ENCODE peak calls at places on chromosomes 5 and 9, in seven cellular contexts. One of them, this sample, is unnamed.

GRCh38 chr9:129071526-129072131 is 9.3 kb upstream of the DOLPP1 start:
- DNase-seq in OCI-LY7: peak; percentile 8
- DNase-seq in cardiac fibroblast: no peak
- DNase-seq in progenitor cell of endocrine pancreas: no peak
- DNase-seq in nephron progenitor cell: no peak
- DNase-seq in SK-N-SH: no peak
- DNase-seq in IMR-90: no peak
- DNase-seq in this sample: no peak

GRCh38 chr9:119005162-119005561 is 364.1 kb downstream of the BRINP1 start:
- DNase-seq in OCI-LY7: no peak
- DNase-seq in cardiac fibroblast: no peak
- DNase-seq in progenitor cell of endocrine pancreas: no peak
- DNase-seq in nephron progenitor cell: no peak
- DNase-seq in SK-N-SH: no peak
- DNase-seq in IMR-90: no peak
- DNase-seq in this sample: no peak

GRCh38 chr5:1744393-1745189 is 55.0 kb downstream of the MRPL36 start:
- DNase-seq in OCI-LY7: no peak
- DNase-seq in cardiac fibroblast: no peak
- DNase-seq in progenitor cell of endocrine pancreas: no peak
- DNase-seq in nephron progenitor cell: no peak
- DNase-seq in SK-N-SH: no peak
- DNase-seq in IMR-90: no peak
- DNase-seq in this sample: no peak

GRCh38 chr9:278651-279050 is 64.0 kb downstream of the DOCK8 start:
- DNase-seq in OCI-LY7: no peak
- DNase-seq in cardiac fibroblast: no peak
- DNase-seq in progenitor cell of endocrine pancreas: no peak
- DNase-seq in nephron progenitor cell: no peak
- DNase-seq in SK-N-SH: no peak
- DNase-seq in IMR-90: no peak
- DNase-seq in this sample: peak; percentile 22

GRCh38 chr5:41509399-41510175 is 814 bp downstream of the PLCXD3 start:
- DNase-seq in OCI-LY7: no peak
- DNase-seq in cardiac fibroblast: no peak
- DNase-seq in progenitor cell of endocrine pancreas: no peak
- DNase-seq in nephron progenitor cell: peak; percentile 7
- DNase-seq in SK-N-SH: peak; percentile 53
- DNase-seq in IMR-90: no peak
- DNase-seq in this sample: no peak

GRCh38 chr9:12774861-12775367 is at the start of gene LURAP1L:
- DNase-seq in OCI-LY7: no peak
- DNase-seq in cardiac fibroblast: peak; percentile 83
- DNase-seq in progenitor cell of endocrine pancreas: no peak
- DNase-seq in nephron progenitor cell: peak; percentile 26
- DNase-seq in SK-N-SH: peak; percentile 54
- DNase-seq in IMR-90: peak; percentile 83
- DNase-seq in this sample: peak; percentile 21

GRCh38 chr9:692636-693459 is 148.6 kb upstream of the DMRT1 start:
- DNase-seq in OCI-LY7: peak; percentile 21
- DNase-seq in cardiac fibroblast: no peak
- DNase-seq in progenitor cell of endocrine pancreas: no peak
- DNase-seq in nephron progenitor cell: no peak
- DNase-seq in SK-N-SH: no peak
- DNase-seq in IMR-90: no peak
- DNase-seq in this sample: no peak

GRCh38 chr5:69129413-69129812 is 35.6 kb downstream of the SLC30A5 start:
- DNase-seq in OCI-LY7: no peak
- DNase-seq in cardiac fibroblast: peak; percentile 70
- DNase-seq in progenitor cell of endocrine pancreas: no peak
- DNase-seq in nephron progenitor cell: no peak
- DNase-seq in SK-N-SH: no peak
- DNase-seq in IMR-90: peak; percentile 95
- DNase-seq in this sample: no peak

GRCh38 chr5:16891043-16891442 is 45.0 kb downstream of the MYO10 start:
- DNase-seq in OCI-LY7: no peak
- DNase-seq in cardiac fibroblast: no peak
- DNase-seq in progenitor cell of endocrine pancreas: no peak
- DNase-seq in nephron progenitor cell: no peak
- DNase-seq in SK-N-SH: no peak
- DNase-seq in IMR-90: no peak
- DNase-seq in this sample: no peak

GRCh38 chr9:114296338-114296737 is 26.6 kb upstream of the ORM1 start:
- DNase-seq in OCI-LY7: no peak
- DNase-seq in cardiac fibroblast: no peak
- DNase-seq in progenitor cell of endocrine pancreas: no peak
- DNase-seq in nephron progenitor cell: no peak
- DNase-seq in SK-N-SH: no peak
- DNase-seq in IMR-90: no peak
- DNase-seq in this sample: no peak

GRCh38 chr9:89923961-89924504 is 319.2 kb downstream of the GADD45G start:
- DNase-seq in OCI-LY7: peak; percentile 3
- DNase-seq in cardiac fibroblast: no peak
- DNase-seq in progenitor cell of endocrine pancreas: no peak
- DNase-seq in nephron progenitor cell: peak; percentile 39
- DNase-seq in SK-N-SH: no peak
- DNase-seq in IMR-90: no peak
- DNase-seq in this sample: no peak

GRCh38 chr5:145587308-145588071 is 247.7 kb downstream of the PRELID2 start:
- DNase-seq in OCI-LY7: no peak
- DNase-seq in cardiac fibroblast: peak; percentile 73
- DNase-seq in progenitor cell of endocrine pancreas: no peak
- DNase-seq in nephron progenitor cell: no peak
- DNase-seq in SK-N-SH: no peak
- DNase-seq in IMR-90: peak; percentile 93
- DNase-seq in this sample: no peak

GRCh38 chr9:21813575-21814473 is 11.4 kb downstream of the MTAP start:
- DNase-seq in OCI-LY7: peak; percentile 85
- DNase-seq in cardiac fibroblast: peak; percentile 89
- DNase-seq in progenitor cell of endocrine pancreas: no peak
- DNase-seq in nephron progenitor cell: peak; percentile 45
- DNase-seq in SK-N-SH: peak; percentile 52
- DNase-seq in IMR-90: peak; percentile 86
- DNase-seq in this sample: peak; percentile 56

DNA sequence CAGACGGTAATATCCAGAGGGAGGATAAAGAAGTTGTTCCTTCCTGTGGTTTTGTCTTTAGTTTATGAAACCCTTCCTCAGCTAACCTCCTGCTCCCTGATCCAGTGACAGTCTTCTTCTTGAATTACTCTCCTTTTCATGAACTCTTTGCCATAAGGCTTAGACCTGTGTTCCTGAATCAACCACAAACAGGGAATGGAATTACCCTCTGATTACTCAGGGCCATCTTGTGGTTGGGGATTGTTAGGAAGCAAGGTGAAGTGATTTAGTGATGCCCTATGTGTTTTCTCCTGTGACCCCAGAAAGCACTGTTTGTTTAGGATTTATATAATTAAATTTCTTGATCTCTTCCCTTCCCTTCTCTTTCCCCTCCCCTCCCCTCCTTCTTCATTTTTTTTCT is 409.1 kb downstream of the TAF11L14 start:
- DNase-seq in OCI-LY7: no peak
- DNase-seq in cardiac fibroblast: no peak
- DNase-seq in progenitor cell of endocrine pancreas: no peak
- DNase-seq in nephron progenitor cell: no peak
- DNase-seq in SK-N-SH: no peak
- DNase-seq in IMR-90: no peak
- DNase-seq in this sample: no peak
- TF ChIP-seq CTCF in OCI-LY7: no peak
- TF ChIP-seq CTCF in cardiac fibroblast: no peak
- TF ChIP-seq CTCF in progenitor cell of endocrine pancreas: no peak
- TF ChIP-seq CTCF in nephron progenitor cell: no peak
- TF ChIP-seq CTCF in SK-N-SH: no peak
- TF ChIP-seq CTCF in IMR-90: no peak
- TF ChIP-seq CTCF in this sample: no peak

GRCh38 chr5:163566678-163567077 is 61.3 kb downstream of the MAT2B start:
- DNase-seq in OCI-LY7: no peak
- DNase-seq in cardiac fibroblast: no peak
- DNase-seq in progenitor cell of endocrine pancreas: no peak
- DNase-seq in nephron progenitor cell: no peak
- DNase-seq in SK-N-SH: no peak
- DNase-seq in IMR-90: no peak
- DNase-seq in this sample: no peak

GRCh38 chr5:163571755-163572154 is 66.3 kb downstream of the MAT2B start:
- DNase-seq in OCI-LY7: no peak
- DNase-seq in cardiac fibroblast: peak; percentile 88
- DNase-seq in progenitor cell of endocrine pancreas: no peak
- DNase-seq in nephron progenitor cell: no peak
- DNase-seq in SK-N-SH: peak; percentile 26
- DNase-seq in IMR-90: peak; percentile 97
- DNase-seq in this sample: no peak

GRCh38 chr5:163567811-163568210 is 62.4 kb downstream of the MAT2B start:
- DNase-seq in OCI-LY7: no peak
- DNase-seq in cardiac fibroblast: no peak
- DNase-seq in progenitor cell of endocrine pancreas: no peak
- DNase-seq in nephron progenitor cell: no peak
- DNase-seq in SK-N-SH: no peak
- DNase-seq in IMR-90: no peak
- DNase-seq in this sample: no peak

GRCh38 chr5:163565931-163566608 is 60.7 kb downstream of the MAT2B start:
- DNase-seq in OCI-LY7: no peak
- DNase-seq in cardiac fibroblast: peak; percentile 42
- DNase-seq in progenitor cell of endocrine pancreas: peak; percentile 26
- DNase-seq in nephron progenitor cell: peak; percentile 43
- DNase-seq in SK-N-SH: no peak
- DNase-seq in IMR-90: peak; percentile 36
- DNase-seq in this sample: peak; percentile 21

GRCh38 chr5:163569284-163569683 is 63.9 kb downstream of the MAT2B start:
- DNase-seq in OCI-LY7: no peak
- DNase-seq in cardiac fibroblast: peak; percentile 34
- DNase-seq in progenitor cell of endocrine pancreas: no peak
- DNase-seq in nephron progenitor cell: no peak
- DNase-seq in SK-N-SH: peak; percentile 51
- DNase-seq in IMR-90: peak; percentile 73
- DNase-seq in this sample: no peak
- TF ChIP-seq CTCF in OCI-LY7: peak; percentile 26
- TF ChIP-seq CTCF in cardiac fibroblast: no peak
- TF ChIP-seq CTCF in progenitor cell of endocrine pancreas: peak; percentile 40
- TF ChIP-seq CTCF in nephron progenitor cell: no peak
- TF ChIP-seq CTCF in SK-N-SH: peak; percentile 57
- TF ChIP-seq CTCF in IMR-90: peak; percentile 64
- TF ChIP-seq CTCF in this sample: no peak

GRCh38 chr5:61468483-61468865 is 136.4 kb downstream of the ZSWIM6 start:
- DNase-seq in OCI-LY7: no peak
- DNase-seq in cardiac fibroblast: peak; percentile 5
- DNase-seq in progenitor cell of endocrine pancreas: no peak
- DNase-seq in nephron progenitor cell: no peak
- DNase-seq in SK-N-SH: no peak
- DNase-seq in IMR-90: no peak
- DNase-seq in this sample: no peak
- TF ChIP-seq CTCF in OCI-LY7: peak; percentile 6
- TF ChIP-seq CTCF in cardiac fibroblast: no peak
- TF ChIP-seq CTCF in progenitor cell of endocrine pancreas: peak; percentile 25
- TF ChIP-seq CTCF in nephron progenitor cell: no peak
- TF ChIP-seq CTCF in SK-N-SH: peak; percentile 25
- TF ChIP-seq CTCF in IMR-90: no peak
- TF ChIP-seq CTCF in this sample: no peak

GRCh38 chr9:117046666-117047327 is 359.7 kb downstream of the TRIM32 start:
- DNase-seq in OCI-LY7: no peak
- DNase-seq in cardiac fibroblast: no peak
- DNase-seq in progenitor cell of endocrine pancreas: no peak
- DNase-seq in nephron progenitor cell: no peak
- DNase-seq in SK-N-SH: no peak
- DNase-seq in IMR-90: no peak
- DNase-seq in this sample: peak; percentile 4
- TF ChIP-seq CTCF in OCI-LY7: peak; percentile 42
- TF ChIP-seq CTCF in cardiac fibroblast: peak; percentile 11
- TF ChIP-seq CTCF in progenitor cell of endocrine pancreas: peak; percentile 38
- TF ChIP-seq CTCF in nephron progenitor cell: peak; percentile 21
- TF ChIP-seq CTCF in SK-N-SH: peak; percentile 20
- TF ChIP-seq CTCF in IMR-90: peak; percentile 24
- TF ChIP-seq CTCF in this sample: no peak

DNA sequence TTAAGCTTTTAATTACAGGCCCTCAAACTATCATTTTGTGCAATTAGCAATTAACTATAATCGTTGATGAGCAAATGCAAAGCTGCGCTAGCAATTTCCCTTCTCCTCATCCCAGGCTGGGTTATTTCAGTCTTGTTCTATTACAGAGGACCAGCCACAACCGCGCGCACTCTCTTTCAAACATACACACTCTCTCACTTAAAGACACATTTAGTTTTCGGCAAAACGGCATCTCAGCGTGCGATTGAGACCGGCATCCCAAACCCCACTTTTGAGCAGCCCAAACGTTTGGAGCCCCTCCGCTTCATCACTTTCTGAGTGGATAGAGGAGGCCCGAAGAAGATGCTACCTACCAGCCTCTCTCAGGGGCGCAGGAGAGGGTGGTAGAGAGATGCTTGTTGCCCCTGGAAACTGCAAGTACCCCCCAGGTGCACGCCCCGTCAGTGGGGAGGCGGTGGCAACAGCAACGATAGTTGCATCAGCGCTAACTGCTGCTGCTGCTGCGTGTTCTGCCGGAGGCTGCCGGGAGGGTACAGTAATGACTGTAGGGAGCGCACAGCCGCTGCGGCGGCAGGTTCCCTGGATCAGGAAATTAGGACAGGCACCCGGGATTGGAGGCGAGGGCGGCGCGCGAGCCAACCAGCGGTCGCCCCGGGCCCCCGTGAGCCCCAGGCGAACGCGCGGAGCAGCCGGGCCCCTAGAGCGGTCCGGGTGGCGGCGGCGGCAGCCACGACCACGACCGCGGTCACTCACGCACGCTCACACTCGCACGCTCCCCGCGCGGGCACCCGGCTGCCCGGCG is 510 bp upstream of the VLDLR start:
- DNase-seq in OCI-LY7: no peak
- DNase-seq in cardiac fibroblast: peak; percentile 79
- DNase-seq in progenitor cell of endocrine pancreas: no peak
- DNase-seq in nephron progenitor cell: peak; percentile 80
- DNase-seq in SK-N-SH: peak; percentile 88
- DNase-seq in IMR-90: peak; percentile 87
- DNase-seq in this sample: no peak
- TF ChIP-seq CTCF in OCI-LY7: no peak
- TF ChIP-seq CTCF in cardiac fibroblast: peak; percentile 17
- TF ChIP-seq CTCF in progenitor cell of endocrine pancreas: no peak
- TF ChIP-seq CTCF in nephron progenitor cell: no peak
- TF ChIP-seq CTCF in SK-N-SH: no peak
- TF ChIP-seq CTCF in IMR-90: peak; percentile 30
- TF ChIP-seq CTCF in this sample: no peak

GRCh38 chr9:130368631-130369103 is 76.1 kb upstream of the ASS1 start:
- DNase-seq in OCI-LY7: peak; percentile 8
- DNase-seq in cardiac fibroblast: no peak
- DNase-seq in progenitor cell of endocrine pancreas: no peak
- DNase-seq in nephron progenitor cell: no peak
- DNase-seq in SK-N-SH: no peak
- DNase-seq in IMR-90: no peak
- DNase-seq in this sample: no peak
- TF ChIP-seq CTCF in OCI-LY7: peak; percentile 59
- TF ChIP-seq CTCF in cardiac fibroblast: no peak
- TF ChIP-seq CTCF in progenitor cell of endocrine pancreas: no peak
- TF ChIP-seq CTCF in nephron progenitor cell: no peak
- TF ChIP-seq CTCF in SK-N-SH: peak; percentile 21
- TF ChIP-seq CTCF in IMR-90: peak; percentile 9
- TF ChIP-seq CTCF in this sample: no peak